ENCODE peak calls at places on chromosomes 3 and 15, in six cellular contexts. F is A673, I is heart left ventricle, K is uterus, P is thoracic aorta, D is heart right ventricle. Z is an unnamed sample.

GRCh38 chr15:29622637-29623036 is 199.6 kb downstream of the TJP1 start:
- DNase-seq in I (no peak), P (no peak), K (no peak), D (no peak), F (no peak), Z (no peak)

GRCh38 chr3:9224490-9224889 is 25.0 kb downstream of the SRGAP3 start:
- DNase-seq in F (no peak), I (no peak), K (no peak), D (no peak), P (no peak), Z (no peak)

GRCh38 chr3:127671523-127672428 is 976 bp upstream of the ABTB1 start:
- DNase-seq in D (no peak), K (peak), F (peak), I (no peak), P (no peak), Z (peak)

GRCh38 chr15:84862214-84862975 is 22.1 kb upstream of the SLC28A1 start:
- DNase-seq in D (no peak), K (no peak), P (no peak), F (no peak), I (no peak), Z (no peak)

GRCh38 chr3:20121088-20121487 is 64.9 kb downstream of the SGO1 start:
- DNase-seq in K (no peak), I (no peak), P (no peak), D (no peak), F (no peak), Z (no peak)

GRCh38 chr3:99966657-99967420 is 147.5 kb downstream of the FILIP1L start:
- DNase-seq in K (no peak), D (no peak), F (no peak), P (no peak), I (no peak), Z (no peak)

GRCh38 chr3:151219056-151219455 is 16.0 kb upstream of the GPR171 start:
- DNase-seq in D (no peak), F (peak), I (no peak), K (no peak), P (no peak), Z (no peak)

GRCh38 chr15:90037961-90038633 is 37.0 kb downstream of the ZNF710 start:
- DNase-seq in P (no peak), F (no peak), I (no peak), D (no peak), K (no peak), Z (no peak)

GRCh38 chr3:143167956-143168355 is 48.4 kb downstream of the CHST2 start:
- DNase-seq in K (no peak), P (no peak), F (no peak), I (no peak), D (no peak), Z (no peak)

DNA sequence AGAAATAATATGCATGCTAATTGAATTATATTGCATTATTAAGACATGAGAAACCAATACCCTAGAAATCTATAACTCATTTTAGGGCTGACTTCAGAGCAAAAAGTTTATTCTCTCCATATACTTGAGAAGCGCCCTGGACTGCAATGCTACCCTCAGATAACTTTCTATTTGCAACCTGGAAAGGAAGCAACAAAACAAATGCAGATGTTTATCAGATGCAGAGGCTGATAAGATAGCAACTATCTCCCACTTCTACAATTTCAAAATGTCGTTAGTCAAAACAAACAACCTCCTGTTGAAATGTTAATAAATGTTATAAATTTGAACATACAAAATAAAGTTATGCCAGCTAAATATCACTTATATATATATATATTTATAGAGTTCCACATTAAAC is 34.8 kb downstream of the HES1 start:
- DNase-seq in F (no peak), P (no peak), K (no peak), D (no peak), I (no peak), Z (no peak)
- TF ChIP-seq CTCF in F (no peak), P (no peak), K (no peak), D (no peak), I (no peak), Z (no peak)

GRCh38 chr15:68051109-68051508 is 3.0 kb upstream of the PIAS1 start:
- DNase-seq in K (no peak), D (no peak), F (no peak), P (no peak), I (no peak), Z (no peak)
- TF ChIP-seq CTCF in K (no peak), D (no peak), F (no peak), P (no peak), I (no peak), Z (no peak)

GRCh38 chr15:79130535-79131130 is 40.1 kb upstream of the RASGRF1 start:
- DNase-seq in D (no peak), I (no peak), F (no peak), K (no peak), P (no peak), Z (no peak)
- TF ChIP-seq CTCF in D (no peak), I (no peak), F (no peak), K (no peak), P (no peak), Z (no peak)

GRCh38 chr15:64749999-64750657 is 25.3 kb downstream of the RBPMS2 start:
- DNase-seq in P (no peak), D (peak), I (peak), F (peak), K (no peak), Z (no peak)
- TF ChIP-seq CTCF in P (no peak), D (no peak), I (no peak), F (peak), K (no peak), Z (no peak)

GRCh38 chr15:97482521-97482920 is 478.0 kb upstream of the ARRDC4 start:
- DNase-seq in D (no peak), P (no peak), I (no peak), F (peak), K (no peak), Z (no peak)
- TF ChIP-seq CTCF in D (peak), P (no peak), I (no peak), F (peak), K (no peak), Z (no peak)

GRCh38 chr15:49421991-49422390 is 1.1 kb upstream of the FGF7 start:
- DNase-seq in K (peak), D (peak), F (peak), P (peak), I (peak), Z (no peak)
- TF ChIP-seq CTCF in K (peak), D (peak), F (peak), P (peak), I (peak), Z (no peak)

GRCh38 chr3:105480771-105481170 is 114.1 kb downstream of the ALCAM start:
- DNase-seq in F (no peak), P (no peak), D (no peak), I (no peak), K (no peak), Z (no peak)

GRCh38 chr3:105483476-105483875 is 116.8 kb downstream of the ALCAM start:
- DNase-seq in I (no peak), P (no peak), K (no peak), D (no peak), F (no peak), Z (no peak)
- TF ChIP-seq CTCF in I (no peak), P (no peak), K (no peak), D (no peak), F (no peak), Z (no peak)

GRCh38 chr3:194633349-194634004 is at the start of gene TMEM44:
- DNase-seq in K (peak), D (peak), P (no peak), I (peak), F (peak), Z (no peak)
- TF ChIP-seq CTCF in K (peak), D (peak), P (peak), I (peak), F (peak), Z (peak)

DNA sequence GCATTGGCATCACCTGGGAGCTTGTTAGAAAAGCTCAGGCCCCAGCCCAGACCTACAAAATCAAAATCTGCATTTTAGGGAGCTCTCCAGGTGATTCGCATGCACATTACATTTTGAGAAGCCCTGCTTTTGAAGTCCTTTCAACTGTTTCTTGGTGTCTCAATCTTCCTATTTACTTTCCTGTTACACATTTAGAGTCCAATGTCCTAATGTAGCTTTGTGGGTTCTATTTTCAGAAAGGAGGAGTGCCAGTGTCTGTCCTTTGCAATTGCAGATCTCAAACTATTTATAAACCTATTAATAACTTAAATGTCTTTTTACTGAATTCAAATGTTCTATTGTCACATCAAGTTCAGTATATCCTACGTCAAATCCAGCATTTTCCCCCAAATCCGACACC is 27.8 kb upstream of the MYRIP start:
- DNase-seq in P (no peak), K (no peak), D (no peak), F (no peak), I (no peak), Z (no peak)
- TF ChIP-seq CTCF in P (no peak), K (no peak), D (no peak), F (no peak), I (no peak), Z (no peak)

GRCh38 chr15:100929641-100930042 is 10.5 kb downstream of the LRRK1 start:
- DNase-seq in K (no peak), D (no peak), P (no peak), F (no peak), I (no peak), Z (no peak)
- TF ChIP-seq CTCF in K (no peak), D (no peak), P (no peak), F (no peak), I (no peak), Z (no peak)